ENCODE peak calls at places on chromosomes 12 and 14, in five cellular contexts. R, D, Z, Q and L are unnamed samples.
A peak's percentile ranks its signal among the peaks of the same experiment; 100 is the strongest.

GRCh38 chr14:34450542-34450915 is 11.5 kb downstream of the SPTSSA start:
- DNase-seq in R (no peak), D (no peak), Z (no peak), Q (peak; percentile 97), L (peak; percentile 100)

GRCh38 chr12:82527165-82527780 is 159.4 kb upstream of the TMTC2 start:
- DNase-seq in R (peak; percentile 7), D (peak; percentile 16), Z (no peak), Q (peak; percentile 43), L (peak; percentile 57)

GRCh38 chr14:61479746-61480502 is 158.5 kb downstream of the PRKCH start:
- DNase-seq in R (no peak), D (no peak), Z (no peak), Q (no peak), L (no peak)

GRCh38 chr14:94989417-94989816 is 167.9 kb downstream of the DICER1 start:
- DNase-seq in R (no peak), D (no peak), Z (no peak), Q (no peak), L (no peak)

GRCh38 chr12:125773033-125773432 is 707.8 kb downstream of the AACS start:
- DNase-seq in R (no peak), D (peak; percentile 32), Z (no peak), Q (peak; percentile 43), L (no peak)

GRCh38 chr14:56666716-56667115 is 87.1 kb downstream of the TMEM260 start:
- DNase-seq in R (no peak), D (no peak), Z (no peak), Q (no peak), L (no peak)

GRCh38 chr14:50775357-50775756 is 55.6 kb downstream of the NIN start:
- DNase-seq in R (no peak), D (no peak), Z (no peak), Q (no peak), L (no peak)

GRCh38 chr12:58533652-58534051 is 386.7 kb downstream of the LRIG3 start:
- DNase-seq in R (no peak), D (no peak), Z (no peak), Q (no peak), L (no peak)

GRCh38 chr12:98456583-98457573 is 58.5 kb upstream of the TMPO start:
- DNase-seq in R (no peak), D (peak; percentile 74), Z (no peak), Q (peak; percentile 27), L (no peak)

GRCh38 chr12:93176166-93176565 is 201.6 kb upstream of the NUDT4 start:
- DNase-seq in R (no peak), D (no peak), Z (no peak), Q (no peak), L (no peak)

GRCh38 chr14:89531661-89532335 is 114.8 kb upstream of the FOXN3 start:
- DNase-seq in R (no peak), D (no peak), Z (no peak), Q (no peak), L (no peak)

GRCh38 chr12:124680863-124681778 is 113.7 kb upstream of the NCOR2 start:
- DNase-seq in R (no peak), D (peak; percentile 39), Z (no peak), Q (no peak), L (no peak)

GRCh38 chr14:76697246-76697645 is 64.0 kb upstream of the VASH1 start:
- DNase-seq in R (no peak), D (no peak), Z (no peak), Q (no peak), L (no peak)

GRCh38 chr12:11059784-11060183 is 2.3 kb downstream of the TAS2R46 start:
- DNase-seq in R (no peak), D (no peak), Z (no peak), Q (no peak), L (no peak)

GRCh38 chr12:87344699-87345098 is 684.5 kb downstream of the C12orf50 start:
- DNase-seq in R (no peak), D (no peak), Z (no peak), Q (no peak), L (no peak)

GRCh38 chr12:64457036-64457435 is 5.1 kb downstream of the TBK1 start:
- DNase-seq in R (no peak), D (no peak), Z (no peak), Q (no peak), L (no peak)

GRCh38 chr12:617304-617915 is 45.8 kb downstream of the NINJ2 start:
- DNase-seq in R (no peak), D (no peak), Z (no peak), Q (no peak), L (no peak)

GRCh38 chr12:64299628-64300027 is 77.5 kb upstream of the KICS2 start:
- DNase-seq in R (no peak), D (no peak), Z (no peak), Q (no peak), L (no peak)

GRCh38 chr12:101884174-101884573 is 6.8 kb downstream of the DRAM1 start:
- DNase-seq in R (no peak), D (no peak), Z (no peak), Q (no peak), L (no peak)

GRCh38 chr12:10741836-10742235 is 18.7 kb upstream of the YBX3 start:
- DNase-seq in R (no peak), D (no peak), Z (no peak), Q (no peak), L (no peak)

GRCh38 chr14:104040539-104040938 is 45.0 kb upstream of the ASPG start:
- DNase-seq in R (no peak), D (no peak), Z (no peak), Q (no peak), L (no peak)

GRCh38 chr12:130161261-130162231 is 718 bp upstream of the FZD10 start:
- DNase-seq in R (no peak), D (peak; percentile 69), Z (no peak), Q (no peak), L (peak; percentile 9)

GRCh38 chr12:125683748-125684381 is 618.6 kb downstream of the AACS start:
- DNase-seq in R (no peak), D (peak; percentile 98), Z (no peak), Q (no peak), L (no peak)

GRCh38 chr12:21843795-21844194 is 69.3 kb upstream of the KCNJ8 start:
- DNase-seq in R (no peak), D (no peak), Z (no peak), Q (no peak), L (no peak)

GRCh38 chr12:130431176-130431575 is 93.5 kb downstream of the PIWIL1 start:
- DNase-seq in R (no peak), D (no peak), Z (no peak), Q (no peak), L (no peak)

GRCh38 chr14:66045572-66046021 is 440.6 kb upstream of the CCDC196 start:
- DNase-seq in R (no peak), D (no peak), Z (peak; percentile 96), Q (no peak), L (no peak)

GRCh38 chr12:71477609-71478008 is 38.0 kb downstream of the LGR5 start:
- DNase-seq in R (no peak), D (no peak), Z (no peak), Q (no peak), L (peak; percentile 9)

GRCh38 chr12:54740882-54741281 is 92.7 kb upstream of the DCD start:
- DNase-seq in R (peak; percentile 50), D (no peak), Z (no peak), Q (no peak), L (no peak)

GRCh38 chr14:69519253-69519661 is 34.7 kb downstream of the PLEKHD1 start:
- DNase-seq in R (no peak), D (no peak), Z (no peak), Q (no peak), L (no peak)

GRCh38 chr12:105020241-105020962 is 34.3 kb downstream of the NOPCHAP1 start:
- DNase-seq in R (no peak), D (no peak), Z (peak; percentile 18), Q (peak; percentile 80), L (peak; percentile 98)

GRCh38 chr14:36807727-36808126 is 146.1 kb downstream of the PAX9 start:
- DNase-seq in R (no peak), D (no peak), Z (peak; percentile 88), Q (no peak), L (no peak)